ENCODE peak calls at places on chromosomes 12 and 14, in ten cellular contexts. J is transverse colon, I is K562, H is ovary, M is breast epithelium, T is HCT116, R is tibial nerve, D is heart left ventricle, V is sigmoid colon, U is A549. P is an unnamed sample.

GRCh38 chr12:71164877-71165197 is 7.0 kb upstream of the TSPAN8 start:
- DNase-seq in D (no peak), I (no peak), J (peak; percentile 48), V (no peak), H (no peak), R (no peak), U (no peak), T (no peak), M (no peak), P (no peak)

GRCh38 chr14:65100905-65101541 is 1.3 kb downstream of the MAX start:
- DNase-seq in V (no peak), D (no peak), H (no peak), T (no peak), R (no peak), U (no peak), M (no peak), I (no peak), J (no peak), P (no peak)

GRCh38 chr14:105142651-105143450 is 25.7 kb downstream of the JAG2 start:
- DNase-seq in T (no peak), H (no peak), I (no peak), V (peak; percentile 52), U (no peak), D (peak; percentile 16), M (peak; percentile 46), R (peak; percentile 10), J (peak; percentile 5), P (no peak)

GRCh38 chr12:107564946-107565345 is 120.7 kb upstream of the PWP1 start:
- DNase-seq in T (peak; percentile 7), U (peak; percentile 51), D (no peak), M (no peak), R (no peak), V (no peak), J (no peak), I (peak; percentile 4), H (no peak), P (no peak)

GRCh38 chr14:72812292-72812851 is 81.5 kb downstream of the DPF3 start:
- DNase-seq in V (peak; percentile 83), I (no peak), J (peak; percentile 10), H (no peak), D (peak; percentile 79), T (no peak), U (no peak), M (peak; percentile 76), R (no peak), P (no peak)

GRCh38 chr12:119913931-119914330 is 36.8 kb upstream of the CIT start:
- DNase-seq in R (no peak), U (no peak), M (no peak), D (no peak), V (no peak), I (no peak), J (no peak), H (no peak), T (no peak), P (no peak)

GRCh38 chr14:32710351-32711102 is 228.2 kb upstream of the NPAS3 start:
- DNase-seq in R (no peak), J (no peak), I (no peak), H (no peak), V (peak; percentile 64), D (no peak), T (no peak), M (no peak), U (no peak), P (no peak)

GRCh38 chr12:46400406-46400805 is 27.8 kb upstream of the SLC38A2 start:
- DNase-seq in J (no peak), U (no peak), D (no peak), I (no peak), V (no peak), R (no peak), T (no peak), M (no peak), H (no peak), P (no peak)

DNA sequence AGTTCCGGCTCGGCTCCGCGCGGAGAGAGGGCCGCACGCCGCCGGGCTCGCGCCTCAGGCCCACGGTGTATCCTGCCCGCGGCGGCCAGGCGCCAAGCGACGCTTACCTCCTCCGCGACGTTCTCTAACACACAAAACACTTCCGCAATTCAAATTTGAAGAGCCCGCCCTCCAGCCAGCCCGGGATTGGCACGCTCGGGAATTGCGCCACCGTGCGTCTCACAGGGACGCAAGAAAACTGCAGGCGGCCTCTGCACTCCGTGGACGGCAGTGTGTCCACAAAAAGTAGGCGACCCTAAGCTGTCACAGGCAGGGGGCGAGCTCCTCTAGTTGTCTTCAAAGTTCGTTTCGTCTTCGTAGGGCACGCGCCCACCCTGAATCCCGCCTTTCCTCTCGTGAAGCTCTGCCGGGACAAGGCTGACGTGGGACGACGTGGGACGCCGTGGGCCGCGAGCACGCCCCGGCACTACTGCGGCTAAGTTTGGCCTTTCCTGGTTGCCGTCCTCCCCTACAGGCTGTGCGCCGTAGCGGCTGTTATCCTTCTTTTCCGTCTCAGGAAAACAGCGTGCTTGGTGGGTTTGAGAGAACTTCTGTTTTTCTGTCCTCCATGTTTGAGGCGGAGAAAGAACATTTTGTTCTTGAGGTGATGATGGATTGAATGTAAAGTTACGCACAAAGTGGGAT is at the start of gene MIS18BP1:
- DNase-seq in V (peak; percentile 96), M (peak; percentile 93), J (peak; percentile 97), I (peak; percentile 91), U (peak; percentile 98), D (peak; percentile 96), T (peak; percentile 92), H (peak; percentile 96), R (peak; percentile 89), P (peak; percentile 93)
- TF ChIP-seq POLR2A in V (peak; percentile 25), M (no peak), J (peak; percentile 82), I (peak; percentile 75), U (peak; percentile 51), D (no peak), T (peak; percentile 73), H (peak; percentile 52), R (no peak), P (peak; percentile 53)

GRCh38 chr12:98127854-98128253 is 387.5 kb upstream of the TMPO start:
- DNase-seq in T (no peak), U (no peak), J (no peak), M (no peak), I (no peak), H (no peak), V (no peak), D (no peak), R (no peak), P (no peak)

GRCh38 chr12:98123186-98123585 is 392.2 kb upstream of the TMPO start:
- DNase-seq in J (no peak), T (no peak), V (no peak), U (no peak), M (no peak), H (no peak), D (no peak), I (no peak), R (no peak), P (no peak)

GRCh38 chr12:98127336-98127679 is 388.1 kb upstream of the TMPO start:
- DNase-seq in R (no peak), J (no peak), V (no peak), D (no peak), I (no peak), U (no peak), T (no peak), H (no peak), M (no peak), P (no peak)

DNA sequence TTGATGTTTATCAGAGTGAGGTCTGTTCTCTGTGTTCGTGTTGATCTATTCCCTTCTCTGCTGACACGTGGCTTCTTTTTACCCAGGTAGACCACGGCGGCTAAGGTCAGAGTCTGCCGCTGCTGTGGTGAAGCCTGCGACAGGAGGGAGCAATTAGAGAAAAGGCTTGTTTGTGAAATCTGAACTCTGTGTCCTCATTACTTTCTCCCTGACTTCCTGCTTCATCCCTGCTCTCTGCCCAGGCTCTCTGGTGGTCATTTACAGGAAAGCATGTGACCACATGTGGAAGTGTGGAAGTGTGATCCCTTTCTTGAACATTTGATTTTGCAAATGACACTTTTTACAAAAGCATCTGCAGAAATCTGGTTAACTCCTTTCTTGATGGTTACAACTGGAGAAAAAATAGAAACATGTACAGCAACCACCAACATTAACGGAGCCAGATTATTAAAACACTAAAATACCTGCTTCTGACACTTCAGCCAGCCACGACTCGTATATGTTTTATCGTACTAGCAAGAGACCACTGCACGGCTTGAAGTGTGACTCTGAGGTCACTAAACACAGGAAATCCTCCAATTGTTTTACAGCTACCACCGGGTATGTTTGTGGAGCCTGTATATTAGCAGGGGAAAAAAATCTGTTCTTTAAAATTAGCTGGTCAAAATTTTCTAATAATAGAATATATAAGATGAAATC is 388.6 kb upstream of the TMPO start:
- DNase-seq in J (no peak), V (no peak), T (no peak), U (no peak), H (no peak), R (no peak), D (no peak), I (no peak), M (no peak), P (no peak)
- H3K4me1 ChIP-seq in J (no peaks in the 10 kb centered on the region), V (peaks cover 7% of the 10 kb centered on the region), T (no peaks in the 10 kb centered on the region), U (no peaks in the 10 kb centered on the region), H (no peaks in the 10 kb centered on the region), R (no peaks in the 10 kb centered on the region), D (no peaks in the 10 kb centered on the region), I (no peaks in the 10 kb centered on the region), M (no peaks in the 10 kb centered on the region), P (no peaks in the 10 kb centered on the region)

GRCh38 chr12:20367731-20368652 is at the start of gene PDE3A:
- DNase-seq in M (no peak), T (peak; percentile 39), V (peak; percentile 90), J (peak; percentile 76), R (peak; percentile 29), H (peak; percentile 71), I (no peak), U (peak; percentile 79), D (peak; percentile 74), P (peak; percentile 59)

GRCh38 chr12:20368653-20369163 is 371 bp downstream of the PDE3A start:
- DNase-seq in R (no peak), I (no peak), T (no peak), J (peak; percentile 23), M (no peak), U (peak; percentile 40), H (peak; percentile 57), D (peak; percentile 48), V (peak; percentile 78), P (peak; percentile 29)

GRCh38 chr12:20370001-20370381 is 1.7 kb downstream of the PDE3A start:
- DNase-seq in M (no peak), R (no peak), D (peak; percentile 41), V (peak; percentile 84), U (peak; percentile 45), J (peak; percentile 58), T (no peak), H (no peak), I (no peak), P (peak; percentile 32)

GRCh38 chr12:20370841-20371240 is 2.5 kb downstream of the PDE3A start:
- DNase-seq in H (no peak), M (no peak), R (no peak), T (no peak), I (no peak), D (no peak), J (no peak), V (no peak), U (no peak), P (no peak)

DNA sequence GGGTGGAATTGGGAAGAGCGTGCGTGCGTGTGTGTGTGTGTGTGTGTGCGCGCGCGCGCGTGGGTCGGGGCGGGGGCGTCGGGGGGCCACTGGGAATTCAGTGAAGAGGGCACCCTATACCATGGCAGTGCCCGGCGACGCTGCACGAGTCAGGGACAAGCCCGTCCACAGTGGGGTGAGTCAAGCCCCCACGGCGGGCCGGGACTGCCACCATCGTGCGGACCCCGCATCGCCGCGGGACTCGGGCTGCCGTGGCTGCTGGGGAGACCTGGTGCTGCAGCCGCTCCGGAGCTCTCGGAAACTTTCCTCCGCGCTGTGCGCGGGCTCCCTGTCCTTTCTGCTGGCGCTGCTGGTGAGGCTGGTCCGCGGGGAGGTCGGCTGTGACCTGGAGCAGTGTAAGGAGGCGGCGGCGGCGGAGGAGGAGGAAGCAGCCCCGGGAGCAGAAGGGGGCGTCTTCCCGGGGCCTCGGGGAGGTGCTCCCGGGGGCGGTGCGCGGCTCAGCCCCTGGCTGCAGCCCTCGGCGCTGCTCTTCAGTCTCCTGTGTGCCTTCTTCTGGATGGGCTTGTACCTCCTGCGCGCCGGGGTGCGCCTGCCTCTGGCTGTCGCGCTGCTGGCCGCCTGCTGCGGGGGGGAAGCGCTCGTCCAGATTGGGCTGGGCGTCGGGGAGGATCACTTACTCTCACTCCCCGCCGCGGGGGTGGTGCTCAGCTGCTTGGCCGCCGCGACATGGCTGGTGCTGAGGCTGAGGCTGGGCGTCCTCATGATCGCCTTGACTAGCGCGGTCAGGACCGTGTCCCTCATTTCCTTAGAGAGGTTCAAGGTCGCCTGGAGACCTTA is 1.0 kb downstream of the PDE3A start:
- DNase-seq in T (no peak), R (peak; percentile 44), J (peak; percentile 84), I (no peak), U (peak; percentile 75), V (peak; percentile 94), M (no peak), D (peak; percentile 82), H (peak; percentile 75), P (peak; percentile 71)
- TF ChIP-seq POLR2A in T (no peak), R (no peak), J (peak; percentile 88), I (no peak), U (peak; percentile 50), V (peak; percentile 60), M (no peak), D (no peak), H (no peak), P (peak; percentile 59)

GRCh38 chr12:47833591-47834012 is 13.9 kb upstream of the HDAC7 start:
- DNase-seq in M (no peak), T (no peak), J (no peak), U (no peak), I (peak; percentile 70), D (no peak), R (no peak), V (no peak), H (no peak), P (no peak)

GRCh38 chr12:47832263-47832933 is 12.7 kb upstream of the HDAC7 start:
- DNase-seq in I (no peak), D (no peak), R (no peak), V (no peak), H (no peak), T (no peak), U (no peak), M (no peak), J (no peak), P (no peak)

GRCh38 chr12:47835831-47836155 is 16.1 kb upstream of the HDAC7 start:
- DNase-seq in U (no peak), H (no peak), D (no peak), T (no peak), M (no peak), R (no peak), V (peak; percentile 46), I (peak; percentile 69), J (no peak), P (no peak)

GRCh38 chr12:47835017-47835830 is 15.5 kb upstream of the HDAC7 start:
- DNase-seq in M (no peak), I (no peak), J (no peak), V (peak; percentile 46), R (no peak), U (no peak), T (no peak), H (no peak), D (no peak), P (no peak)

DNA sequence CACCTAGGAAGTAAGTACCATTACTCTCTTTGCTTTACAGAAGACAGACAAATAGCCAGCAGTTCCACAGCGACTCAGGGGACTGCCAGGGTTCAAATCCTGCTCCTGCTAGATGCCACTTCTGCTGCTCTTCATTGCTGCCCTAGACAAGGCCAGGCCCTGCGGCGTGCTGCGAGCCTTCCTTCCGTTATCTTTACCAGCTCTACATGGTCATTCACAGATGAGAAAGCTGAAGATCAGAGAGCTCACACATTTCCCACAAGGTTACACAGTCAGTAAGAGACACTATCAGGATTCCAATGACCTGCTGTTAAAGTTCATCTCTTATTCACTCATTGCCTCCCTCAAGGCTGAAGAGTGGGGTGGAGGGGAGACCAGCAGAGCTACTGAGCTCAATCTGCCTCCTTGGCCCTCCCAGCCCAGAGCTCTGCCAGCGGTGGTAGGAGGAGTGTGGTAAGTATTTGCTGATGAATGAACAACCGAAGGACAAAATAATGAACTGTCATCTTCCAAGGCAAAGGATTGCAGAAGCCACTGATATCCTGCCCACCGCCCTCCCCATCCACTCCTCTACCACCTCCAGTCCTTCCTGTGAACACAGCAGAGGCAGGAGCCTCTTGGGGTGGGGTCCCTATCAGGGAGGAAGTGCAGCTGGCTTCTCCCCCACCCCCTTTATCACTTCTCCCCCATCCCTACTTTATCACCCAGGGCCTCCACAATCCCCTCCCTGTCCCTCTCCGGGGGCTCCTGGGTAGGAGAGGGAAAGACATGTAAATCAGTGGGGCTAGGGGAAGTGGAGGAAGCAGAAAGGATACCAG is 14.7 kb upstream of the HDAC7 start:
- DNase-seq in M (no peak), T (no peak), I (peak; percentile 84), J (no peak), D (no peak), H (no peak), V (no peak), U (no peak), R (no peak), P (no peak)
- H3K4me1 ChIP-seq in M (peaks cover 3% of the 10 kb centered on the region), T (peaks cover 28% of the 10 kb centered on the region), I (peaks cover 51% of the 10 kb centered on the region), J (peaks cover 2% of the 10 kb centered on the region), D (peaks cover 3% of the 10 kb centered on the region), H (peaks cover under 1% of the 10 kb centered on the region), V (peaks cover 9% of the 10 kb centered on the region), U (peaks cover 6% of the 10 kb centered on the region), R (no peaks in the 10 kb centered on the region), P (peaks cover 3% of the 10 kb centered on the region)

P was measured in uterus.